ENCODE peak calls at places on chromosomes 7 and 10, in eight cellular contexts. One of them, this sample, is unnamed.

GRCh38 chr10:48457949-48458661 is 146.8 kb downstream of the ARHGAP22 start:
- DNase-seq in foreskin fibroblast: no peak
- DNase-seq in brain microvascular endothelial cell: no peak
- DNase-seq in mammary epithelial cell: no peak
- DNase-seq in fibroblast of pulmonary artery: no peak
- DNase-seq in kidney epithelial cell: no peak
- DNase-seq in dorsolateral prefrontal cortex: no peak
- DNase-seq in heart left ventricle: no peak
- DNase-seq in this sample: no peak

GRCh38 chr10:93806882-93807281 is 49.1 kb downstream of the LGI1 start:
- DNase-seq in foreskin fibroblast: no peak
- DNase-seq in brain microvascular endothelial cell: peak; percentile 27
- DNase-seq in mammary epithelial cell: no peak
- DNase-seq in fibroblast of pulmonary artery: peak; percentile 42
- DNase-seq in kidney epithelial cell: no peak
- DNase-seq in dorsolateral prefrontal cortex: no peak
- DNase-seq in heart left ventricle: no peak
- DNase-seq in this sample: no peak

GRCh38 chr7:150370612-150371071 is 2.0 kb downstream of the REPIN1 start:
- DNase-seq in foreskin fibroblast: peak; percentile 55
- DNase-seq in brain microvascular endothelial cell: peak; percentile 86
- DNase-seq in mammary epithelial cell: no peak
- DNase-seq in fibroblast of pulmonary artery: peak; percentile 72
- DNase-seq in kidney epithelial cell: no peak
- DNase-seq in dorsolateral prefrontal cortex: no peak
- DNase-seq in heart left ventricle: no peak
- DNase-seq in this sample: no peak

GRCh38 chr10:15419279-15419874 is 48.3 kb upstream of the FAM171A1 start:
- DNase-seq in foreskin fibroblast: peak; percentile 23
- DNase-seq in brain microvascular endothelial cell: peak; percentile 47
- DNase-seq in mammary epithelial cell: peak; percentile 20
- DNase-seq in fibroblast of pulmonary artery: peak; percentile 61
- DNase-seq in kidney epithelial cell: peak; percentile 29
- DNase-seq in dorsolateral prefrontal cortex: no peak
- DNase-seq in heart left ventricle: no peak
- DNase-seq in this sample: peak; percentile 44

GRCh38 chr10:110138197-110138812 is 69.1 kb upstream of the MXI1 start:
- DNase-seq in foreskin fibroblast: peak; percentile 22
- DNase-seq in brain microvascular endothelial cell: peak; percentile 16
- DNase-seq in mammary epithelial cell: peak; percentile 45
- DNase-seq in fibroblast of pulmonary artery: peak; percentile 82
- DNase-seq in kidney epithelial cell: no peak
- DNase-seq in dorsolateral prefrontal cortex: no peak
- DNase-seq in heart left ventricle: no peak
- DNase-seq in this sample: peak; percentile 68

GRCh38 chr10:88254091-88254490 is 329.0 kb downstream of the RNLS start:
- DNase-seq in foreskin fibroblast: peak; percentile 86
- DNase-seq in brain microvascular endothelial cell: peak; percentile 61
- DNase-seq in mammary epithelial cell: peak; percentile 89
- DNase-seq in fibroblast of pulmonary artery: peak; percentile 72
- DNase-seq in kidney epithelial cell: peak; percentile 84
- DNase-seq in dorsolateral prefrontal cortex: no peak
- DNase-seq in heart left ventricle: no peak
- DNase-seq in this sample: peak; percentile 69

GRCh38 chr7:87316846-87317545 is 28.5 kb upstream of the CROT start:
- DNase-seq in foreskin fibroblast: peak; percentile 83
- DNase-seq in brain microvascular endothelial cell: peak; percentile 43
- DNase-seq in mammary epithelial cell: peak; percentile 88
- DNase-seq in fibroblast of pulmonary artery: peak; percentile 83
- DNase-seq in kidney epithelial cell: no peak
- DNase-seq in dorsolateral prefrontal cortex: no peak
- DNase-seq in heart left ventricle: no peak
- DNase-seq in this sample: peak; percentile 90

GRCh38 chr10:6918305-6918704 is 338.2 kb upstream of the PRKCQ start:
- DNase-seq in foreskin fibroblast: no peak
- DNase-seq in brain microvascular endothelial cell: peak; percentile 8
- DNase-seq in mammary epithelial cell: no peak
- DNase-seq in fibroblast of pulmonary artery: no peak
- DNase-seq in kidney epithelial cell: no peak
- DNase-seq in dorsolateral prefrontal cortex: no peak
- DNase-seq in heart left ventricle: no peak
- DNase-seq in this sample: no peak

GRCh38 chr7:107167483-107168232 is 1.1 kb upstream of the HBP1 start:
- DNase-seq in foreskin fibroblast: peak; percentile 73
- DNase-seq in brain microvascular endothelial cell: peak; percentile 72
- DNase-seq in mammary epithelial cell: peak; percentile 79
- DNase-seq in fibroblast of pulmonary artery: peak; percentile 94
- DNase-seq in kidney epithelial cell: peak; percentile 72
- DNase-seq in dorsolateral prefrontal cortex: no peak
- DNase-seq in heart left ventricle: no peak
- DNase-seq in this sample: peak; percentile 93

GRCh38 chr7:44565097-44565794 is 8.5 kb downstream of the DDX56 start:
- DNase-seq in foreskin fibroblast: peak; percentile 55
- DNase-seq in brain microvascular endothelial cell: peak; percentile 43
- DNase-seq in mammary epithelial cell: peak; percentile 42
- DNase-seq in fibroblast of pulmonary artery: peak; percentile 70
- DNase-seq in kidney epithelial cell: no peak
- DNase-seq in dorsolateral prefrontal cortex: peak; percentile 78
- DNase-seq in heart left ventricle: peak; percentile 86
- DNase-seq in this sample: peak; percentile 58

GRCh38 chr7:150379590-150380379 is 655 bp downstream of the ZNF775 start:
- DNase-seq in foreskin fibroblast: no peak
- DNase-seq in brain microvascular endothelial cell: no peak
- DNase-seq in mammary epithelial cell: peak; percentile 21
- DNase-seq in fibroblast of pulmonary artery: no peak
- DNase-seq in kidney epithelial cell: no peak
- DNase-seq in dorsolateral prefrontal cortex: no peak
- DNase-seq in heart left ventricle: peak; percentile 68
- DNase-seq in this sample: no peak

GRCh38 chr7:15228891-15229290 is 326.3 kb upstream of the DGKB start:
- DNase-seq in foreskin fibroblast: peak; percentile 3
- DNase-seq in brain microvascular endothelial cell: no peak
- DNase-seq in mammary epithelial cell: no peak
- DNase-seq in fibroblast of pulmonary artery: no peak
- DNase-seq in kidney epithelial cell: no peak
- DNase-seq in dorsolateral prefrontal cortex: no peak
- DNase-seq in heart left ventricle: no peak
- DNase-seq in this sample: no peak

GRCh38 chr10:60208676-60209269 is 180.9 kb downstream of the ANK3 start:
- DNase-seq in foreskin fibroblast: peak; percentile 20
- DNase-seq in brain microvascular endothelial cell: no peak
- DNase-seq in mammary epithelial cell: peak; percentile 21
- DNase-seq in fibroblast of pulmonary artery: peak; percentile 65
- DNase-seq in kidney epithelial cell: no peak
- DNase-seq in dorsolateral prefrontal cortex: no peak
- DNase-seq in heart left ventricle: no peak
- DNase-seq in this sample: peak; percentile 55

GRCh38 chr7:122380993-122381392 is 76.4 kb upstream of the FEZF1 start:
- DNase-seq in foreskin fibroblast: no peak
- DNase-seq in brain microvascular endothelial cell: no peak
- DNase-seq in mammary epithelial cell: no peak
- DNase-seq in fibroblast of pulmonary artery: no peak
- DNase-seq in kidney epithelial cell: no peak
- DNase-seq in dorsolateral prefrontal cortex: no peak
- DNase-seq in heart left ventricle: no peak
- DNase-seq in this sample: no peak

GRCh38 chr7:91183408-91183807 is 80.8 kb upstream of the FZD1 start:
- DNase-seq in foreskin fibroblast: peak; percentile 11
- DNase-seq in brain microvascular endothelial cell: no peak
- DNase-seq in mammary epithelial cell: no peak
- DNase-seq in fibroblast of pulmonary artery: no peak
- DNase-seq in kidney epithelial cell: no peak
- DNase-seq in dorsolateral prefrontal cortex: no peak
- DNase-seq in heart left ventricle: no peak
- DNase-seq in this sample: no peak

GRCh38 chr10:100020161-100020882 is 10.6 kb upstream of the DNMBP start:
- DNase-seq in foreskin fibroblast: no peak
- DNase-seq in brain microvascular endothelial cell: no peak
- DNase-seq in mammary epithelial cell: no peak
- DNase-seq in fibroblast of pulmonary artery: no peak
- DNase-seq in kidney epithelial cell: no peak
- DNase-seq in dorsolateral prefrontal cortex: no peak
- DNase-seq in heart left ventricle: no peak
- DNase-seq in this sample: no peak
- TF ChIP-seq CTCF in foreskin fibroblast: no peak
- TF ChIP-seq CTCF in brain microvascular endothelial cell: no peak
- TF ChIP-seq CTCF in mammary epithelial cell: no peak
- TF ChIP-seq CTCF in fibroblast of pulmonary artery: no peak
- TF ChIP-seq CTCF in kidney epithelial cell: no peak
- TF ChIP-seq CTCF in dorsolateral prefrontal cortex: no peak
- TF ChIP-seq CTCF in heart left ventricle: no peak
- TF ChIP-seq CTCF in this sample: no peak

GRCh38 chr10:99709480-99710229 is 22.3 kb downstream of the COX15 start:
- DNase-seq in foreskin fibroblast: peak; percentile 47
- DNase-seq in brain microvascular endothelial cell: peak; percentile 12
- DNase-seq in mammary epithelial cell: peak; percentile 55
- DNase-seq in fibroblast of pulmonary artery: no peak
- DNase-seq in kidney epithelial cell: no peak
- DNase-seq in dorsolateral prefrontal cortex: no peak
- DNase-seq in heart left ventricle: no peak
- DNase-seq in this sample: peak; percentile 53
- H3K4me3 ChIP-seq in foreskin fibroblast: no peak overlapping the region
- H3K4me3 ChIP-seq in brain microvascular endothelial cell: no peak overlapping the region
- H3K4me3 ChIP-seq in mammary epithelial cell: no peak overlapping the region
- H3K4me3 ChIP-seq in fibroblast of pulmonary artery: no peak overlapping the region
- H3K4me3 ChIP-seq in kidney epithelial cell: no peak overlapping the region
- H3K4me3 ChIP-seq in dorsolateral prefrontal cortex: no peak overlapping the region
- H3K4me3 ChIP-seq in heart left ventricle: no peak overlapping the region
- H3K4me3 ChIP-seq in this sample: no peak overlapping the region

GRCh38 chr7:2314209-2314955 is at the start of gene SNX8:
- DNase-seq in foreskin fibroblast: peak; percentile 82
- DNase-seq in brain microvascular endothelial cell: peak; percentile 70
- DNase-seq in mammary epithelial cell: peak; percentile 90
- DNase-seq in fibroblast of pulmonary artery: peak; percentile 90
- DNase-seq in kidney epithelial cell: peak; percentile 45
- DNase-seq in dorsolateral prefrontal cortex: peak; percentile 89
- DNase-seq in heart left ventricle: peak; percentile 96
- DNase-seq in this sample: peak; percentile 86
- TF ChIP-seq CTCF in foreskin fibroblast: no peak
- TF ChIP-seq CTCF in brain microvascular endothelial cell: no peak
- TF ChIP-seq CTCF in mammary epithelial cell: no peak
- TF ChIP-seq CTCF in fibroblast of pulmonary artery: no peak
- TF ChIP-seq CTCF in kidney epithelial cell: no peak
- TF ChIP-seq CTCF in dorsolateral prefrontal cortex: no peak
- TF ChIP-seq CTCF in heart left ventricle: no peak
- TF ChIP-seq CTCF in this sample: no peak

GRCh38 chr10:124647421-124648130 is 96.6 kb downstream of the FAM53B start:
- DNase-seq in foreskin fibroblast: no peak
- DNase-seq in brain microvascular endothelial cell: peak; percentile 28
- DNase-seq in mammary epithelial cell: peak; percentile 51
- DNase-seq in fibroblast of pulmonary artery: peak; percentile 35
- DNase-seq in kidney epithelial cell: no peak
- DNase-seq in dorsolateral prefrontal cortex: no peak
- DNase-seq in heart left ventricle: peak; percentile 85
- DNase-seq in this sample: peak; percentile 73
- H3K4me3 ChIP-seq in foreskin fibroblast: no peak overlapping the region
- H3K4me3 ChIP-seq in brain microvascular endothelial cell: no peak overlapping the region
- H3K4me3 ChIP-seq in mammary epithelial cell: no peak overlapping the region
- H3K4me3 ChIP-seq in fibroblast of pulmonary artery: no peak overlapping the region
- H3K4me3 ChIP-seq in kidney epithelial cell: no peak overlapping the region
- H3K4me3 ChIP-seq in dorsolateral prefrontal cortex: no peak overlapping the region
- H3K4me3 ChIP-seq in heart left ventricle: no peak overlapping the region
- H3K4me3 ChIP-seq in this sample: no peak overlapping the region

GRCh38 chr7:132654150-132654549 is 77.9 kb upstream of the PLXNA4 start:
- DNase-seq in foreskin fibroblast: peak; percentile 18
- DNase-seq in brain microvascular endothelial cell: no peak
- DNase-seq in mammary epithelial cell: no peak
- DNase-seq in fibroblast of pulmonary artery: peak; percentile 29
- DNase-seq in kidney epithelial cell: no peak
- DNase-seq in dorsolateral prefrontal cortex: no peak
- DNase-seq in heart left ventricle: no peak
- DNase-seq in this sample: no peak
- TF ChIP-seq CTCF in foreskin fibroblast: peak; percentile 9
- TF ChIP-seq CTCF in brain microvascular endothelial cell: peak; percentile 65
- TF ChIP-seq CTCF in mammary epithelial cell: no peak
- TF ChIP-seq CTCF in fibroblast of pulmonary artery: peak; percentile 52
- TF ChIP-seq CTCF in kidney epithelial cell: peak; percentile 28
- TF ChIP-seq CTCF in dorsolateral prefrontal cortex: no peak
- TF ChIP-seq CTCF in heart left ventricle: peak; percentile 29
- TF ChIP-seq CTCF in this sample: peak; percentile 32

GRCh38 chr10:13890617-13891541 is 304.1 kb downstream of the PRPF18 start:
- DNase-seq in foreskin fibroblast: no peak
- DNase-seq in brain microvascular endothelial cell: peak; percentile 52
- DNase-seq in mammary epithelial cell: no peak
- DNase-seq in fibroblast of pulmonary artery: peak; percentile 59
- DNase-seq in kidney epithelial cell: no peak
- DNase-seq in dorsolateral prefrontal cortex: peak; percentile 54
- DNase-seq in heart left ventricle: peak; percentile 61
- DNase-seq in this sample: peak; percentile 40
- H3K4me3 ChIP-seq in foreskin fibroblast: peak overlapping the region; percentile 67
- H3K4me3 ChIP-seq in brain microvascular endothelial cell: peak overlapping the region; percentile 77
- H3K4me3 ChIP-seq in mammary epithelial cell: peak overlapping the region; percentile 44
- H3K4me3 ChIP-seq in fibroblast of pulmonary artery: peak overlapping the region; percentile 73
- H3K4me3 ChIP-seq in kidney epithelial cell: peak overlapping the region; percentile 61
- H3K4me3 ChIP-seq in dorsolateral prefrontal cortex: peak overlapping the region; percentile 54
- H3K4me3 ChIP-seq in heart left ventricle: peak overlapping the region; percentile 67
- H3K4me3 ChIP-seq in this sample: peak overlapping the region; percentile 63

GRCh38 chr7:132065973-132066611 is 509.7 kb upstream of the PODXL start:
- DNase-seq in foreskin fibroblast: peak; percentile 8
- DNase-seq in brain microvascular endothelial cell: peak; percentile 11
- DNase-seq in mammary epithelial cell: no peak
- DNase-seq in fibroblast of pulmonary artery: no peak
- DNase-seq in kidney epithelial cell: no peak
- DNase-seq in dorsolateral prefrontal cortex: no peak
- DNase-seq in heart left ventricle: no peak
- DNase-seq in this sample: no peak
- TF ChIP-seq CTCF in foreskin fibroblast: no peak
- TF ChIP-seq CTCF in brain microvascular endothelial cell: no peak
- TF ChIP-seq CTCF in mammary epithelial cell: no peak
- TF ChIP-seq CTCF in fibroblast of pulmonary artery: no peak
- TF ChIP-seq CTCF in kidney epithelial cell: no peak
- TF ChIP-seq CTCF in dorsolateral prefrontal cortex: no peak
- TF ChIP-seq CTCF in heart left ventricle: no peak
- TF ChIP-seq CTCF in this sample: no peak

GRCh38 chr10:129105266-129105665 is 361.8 kb upstream of the MGMT start:
- DNase-seq in foreskin fibroblast: no peak
- DNase-seq in brain microvascular endothelial cell: peak; percentile 20
- DNase-seq in mammary epithelial cell: no peak
- DNase-seq in fibroblast of pulmonary artery: peak; percentile 85
- DNase-seq in kidney epithelial cell: no peak
- DNase-seq in dorsolateral prefrontal cortex: no peak
- DNase-seq in heart left ventricle: no peak
- DNase-seq in this sample: peak; percentile 56
- H3K4me3 ChIP-seq in foreskin fibroblast: no peak overlapping the region
- H3K4me3 ChIP-seq in brain microvascular endothelial cell: no peak overlapping the region
- H3K4me3 ChIP-seq in mammary epithelial cell: no peak overlapping the region
- H3K4me3 ChIP-seq in fibroblast of pulmonary artery: no peak overlapping the region
- H3K4me3 ChIP-seq in kidney epithelial cell: no peak overlapping the region
- H3K4me3 ChIP-seq in dorsolateral prefrontal cortex: no peak overlapping the region
- H3K4me3 ChIP-seq in heart left ventricle: no peak overlapping the region
- H3K4me3 ChIP-seq in this sample: no peak overlapping the region

This sample was measured in fibroblast of villous mesenchyme.